ENCODE peak calls at places on chromosomes 5 and 9, in ten cellular contexts. T, S, E, R, H, C, J, W, M and D are unnamed samples.

GRCh38 chr5:162068412-162068811 is 839 bp downstream of the GABRG2 start:
- DNase-seq in T (no peak), S (no peak), E (peak), R (no peak), H (peak), C (no peak), J (no peak), W (peak), M (no peak), D (no peak)

GRCh38 chr9:80030801-80031200 is 459.0 kb downstream of the TLE4 start:
- DNase-seq in T (no peak), S (no peak), E (no peak), R (no peak), H (no peak), C (no peak), J (no peak), W (no peak), M (no peak), D (no peak)

GRCh38 chr9:107624216-107624948 is 134.8 kb upstream of the KLF4 start:
- DNase-seq in T (no peak), S (no peak), E (no peak), R (no peak), H (peak), C (no peak), J (no peak), W (no peak), M (no peak), D (no peak)

GRCh38 chr9:69393425-69393824 is 68.4 kb downstream of the ENTREP1 start:
- DNase-seq in T (no peak), S (no peak), E (no peak), R (no peak), H (no peak), C (no peak), J (no peak), W (no peak), M (no peak), D (no peak)

GRCh38 chr9:114946013-114946412 is 15.6 kb upstream of the TNFSF8 start:
- DNase-seq in T (no peak), S (no peak), E (no peak), R (no peak), H (no peak), C (no peak), J (no peak), W (no peak), M (no peak), D (no peak)

GRCh38 chr5:148805323-148806290 is 20.8 kb upstream of the ADRB2 start:
- DNase-seq in T (peak), S (no peak), E (peak), R (no peak), H (peak), C (peak), J (no peak), W (no peak), M (no peak), D (no peak)

GRCh38 chr5:171615201-171616001 is 170.2 kb upstream of the SMIM23 start:
- DNase-seq in T (no peak), S (no peak), E (no peak), R (no peak), H (peak), C (peak), J (no peak), W (no peak), M (no peak), D (no peak)

GRCh38 chr9:131076347-131077195 is 19.8 kb upstream of the AIF1L start:
- DNase-seq in T (no peak), S (no peak), E (no peak), R (no peak), H (no peak), C (no peak), J (peak), W (no peak), M (no peak), D (no peak)

GRCh38 chr9:132546148-132547051 is 36.0 kb upstream of the BARHL1 start:
- DNase-seq in T (no peak), S (no peak), E (peak), R (no peak), H (peak), C (peak), J (no peak), W (no peak), M (no peak), D (no peak)

GRCh38 chr5:122882836-122883235 is 37.4 kb downstream of the SNX24 start:
- DNase-seq in T (no peak), S (no peak), E (no peak), R (no peak), H (peak), C (no peak), J (no peak), W (no peak), M (no peak), D (no peak)

GRCh38 chr5:14967166-14967565 is 95.6 kb upstream of the ANKH start:
- DNase-seq in T (no peak), S (no peak), E (no peak), R (no peak), H (no peak), C (no peak), J (no peak), W (no peak), M (no peak), D (no peak)

GRCh38 chr9:77211561-77211960 is 34.2 kb downstream of the VPS13A start:
- DNase-seq in T (no peak), S (no peak), E (no peak), R (no peak), H (no peak), C (no peak), J (no peak), W (no peak), M (no peak), D (no peak)

GRCh38 chr5:84301535-84301934 is 83.1 kb downstream of the EDIL3 start:
- DNase-seq in T (no peak), S (no peak), E (no peak), R (no peak), H (peak), C (no peak), J (no peak), W (no peak), M (no peak), D (no peak)

GRCh38 chr5:116296335-116297072 is 211.7 kb downstream of the COMMD10 start:
- DNase-seq in T (no peak), S (no peak), E (no peak), R (no peak), H (no peak), C (no peak), J (no peak), W (no peak), M (no peak), D (no peak)

GRCh38 chr5:160133071-160133917 is 14.0 kb upstream of the PWWP2A start:
- DNase-seq in T (peak), S (no peak), E (no peak), R (no peak), H (peak), C (no peak), J (peak), W (no peak), M (no peak), D (no peak)

GRCh38 chr5:134070979-134071849 is 43.3 kb upstream of the TCF7 start:
- DNase-seq in T (no peak), S (no peak), E (no peak), R (peak), H (peak), C (no peak), J (no peak), W (no peak), M (no peak), D (peak)

GRCh38 chr5:132272341-132273210 is 15.1 kb downstream of the PDLIM4 start:
- DNase-seq in T (no peak), S (no peak), E (peak), R (peak), H (peak), C (peak), J (no peak), W (no peak), M (peak), D (peak)

GRCh38 chr5:60228676-60229075 is 335.1 kb upstream of the PDE4D start:
- DNase-seq in T (no peak), S (no peak), E (no peak), R (no peak), H (no peak), C (no peak), J (no peak), W (peak), M (no peak), D (no peak)

GRCh38 chr5:172533399-172534228 is 79.3 kb upstream of the SH3PXD2B start:
- DNase-seq in T (no peak), S (no peak), E (no peak), R (no peak), H (no peak), C (no peak), J (no peak), W (no peak), M (no peak), D (no peak)

GRCh38 chr9:130897848-130898551 is 1.4 kb upstream of the QRFP start:
- DNase-seq in T (no peak), S (no peak), E (no peak), R (no peak), H (no peak), C (no peak), J (no peak), W (no peak), M (no peak), D (no peak)

GRCh38 chr9:125757834-125758233 is 10.7 kb downstream of the PBX3 start:
- DNase-seq in T (no peak), S (no peak), E (no peak), R (no peak), H (no peak), C (no peak), J (no peak), W (no peak), M (no peak), D (no peak)

GRCh38 chr9:91346644-91347043 is 15.1 kb downstream of the AUH start:
- DNase-seq in T (no peak), S (no peak), E (no peak), R (no peak), H (peak), C (no peak), J (no peak), W (no peak), M (no peak), D (no peak)